ENCODE peak calls at places on chromosomes 11 and 22, in four cellular contexts. One of them, this sample, is unnamed. For H3K4me1, the result is how much of the 10 kb centered on the place peaks cover.

GRCh38 chr22:29704528-29705285 is 15.1 kb upstream of the CABP7 start:
- DNase-seq in stomach: peak
- DNase-seq in CD8-positive, alpha-beta T cell: no peak
- DNase-seq in astrocyte: peak
- DNase-seq in this sample: no peak

GRCh38 chr11:35257287-35257686 is 118.3 kb downstream of the CD44 start:
- DNase-seq in astrocyte: no peak
- DNase-seq in stomach: no peak
- DNase-seq in CD8-positive, alpha-beta T cell: no peak
- DNase-seq in this sample: no peak

GRCh38 chr22:49333206-49333605 is 494.5 kb downstream of the BRD1 start:
- DNase-seq in astrocyte: no peak
- DNase-seq in CD8-positive, alpha-beta T cell: no peak
- DNase-seq in stomach: peak
- DNase-seq in this sample: no peak

GRCh38 chr22:39134366-39135091 is 18.0 kb downstream of the CBX7 start:
- DNase-seq in CD8-positive, alpha-beta T cell: no peak
- DNase-seq in stomach: no peak
- DNase-seq in astrocyte: no peak
- DNase-seq in this sample: no peak

GRCh38 chr22:29716814-29717213 is 3.0 kb upstream of the CABP7 start:
- DNase-seq in stomach: peak
- DNase-seq in CD8-positive, alpha-beta T cell: no peak
- DNase-seq in astrocyte: peak
- DNase-seq in this sample: peak

GRCh38 chr11:58086528-58086927 is 38.8 kb downstream of the OR9I1 start:
- DNase-seq in astrocyte: no peak
- DNase-seq in CD8-positive, alpha-beta T cell: no peak
- DNase-seq in stomach: no peak
- DNase-seq in this sample: no peak

GRCh38 chr22:36790648-36791047 is 14.7 kb upstream of the IFT27 start:
- DNase-seq in astrocyte: no peak
- DNase-seq in stomach: no peak
- DNase-seq in CD8-positive, alpha-beta T cell: no peak
- DNase-seq in this sample: no peak

GRCh38 chr11:120137187-120137610 is 714 bp downstream of the TRIM29 start:
- DNase-seq in CD8-positive, alpha-beta T cell: no peak
- DNase-seq in stomach: peak
- DNase-seq in astrocyte: no peak
- DNase-seq in this sample: no peak

GRCh38 chr11:2927851-2928604 is 1.2 kb downstream of the PHLDA2 start:
- DNase-seq in stomach: no peak
- DNase-seq in astrocyte: no peak
- DNase-seq in CD8-positive, alpha-beta T cell: no peak
- DNase-seq in this sample: no peak

GRCh38 chr11:131685906-131686305 is 315.5 kb downstream of the NTM start:
- DNase-seq in stomach: no peak
- DNase-seq in astrocyte: no peak
- DNase-seq in CD8-positive, alpha-beta T cell: no peak
- DNase-seq in this sample: no peak

GRCh38 chr11:61935861-61936260 is 14.3 kb upstream of the BEST1 start:
- DNase-seq in astrocyte: no peak
- DNase-seq in stomach: no peak
- DNase-seq in CD8-positive, alpha-beta T cell: no peak
- DNase-seq in this sample: no peak

GRCh38 chr11:115408036-115408911 is 95.9 kb downstream of the CADM1 start:
- DNase-seq in astrocyte: peak
- DNase-seq in CD8-positive, alpha-beta T cell: no peak
- DNase-seq in stomach: no peak
- DNase-seq in this sample: no peak

GRCh38 chr11:130705670-130706421 is 210.4 kb downstream of the SNX19 start:
- DNase-seq in CD8-positive, alpha-beta T cell: no peak
- DNase-seq in astrocyte: peak
- DNase-seq in stomach: no peak
- DNase-seq in this sample: no peak

GRCh38 chr22:42368379-42369249 is 63.6 kb downstream of the NFAM1 start:
- DNase-seq in astrocyte: no peak
- DNase-seq in stomach: no peak
- DNase-seq in CD8-positive, alpha-beta T cell: peak
- DNase-seq in this sample: no peak

GRCh38 chr11:67275606-67276409 is 9.5 kb downstream of the GRK2 start:
- DNase-seq in stomach: no peak
- DNase-seq in CD8-positive, alpha-beta T cell: no peak
- DNase-seq in astrocyte: no peak
- DNase-seq in this sample: no peak

GRCh38 chr11:46353706-46354105 is 6.4 kb downstream of the DGKZ start:
- DNase-seq in stomach: no peak
- DNase-seq in CD8-positive, alpha-beta T cell: no peak
- DNase-seq in astrocyte: no peak
- DNase-seq in this sample: no peak

GRCh38 chr22:20239951-20240773 is 28.0 kb downstream of the RTN4R start:
- DNase-seq in stomach: no peak
- DNase-seq in astrocyte: no peak
- DNase-seq in CD8-positive, alpha-beta T cell: no peak
- DNase-seq in this sample: no peak

GRCh38 chr22:28791841-28792490 is 8.4 kb downstream of the XBP1 start:
- DNase-seq in astrocyte: no peak
- DNase-seq in CD8-positive, alpha-beta T cell: no peak
- DNase-seq in stomach: no peak
- DNase-seq in this sample: no peak

GRCh38 chr11:59173080-59173963 is 1.4 kb downstream of the DTX4 start:
- DNase-seq in astrocyte: peak
- DNase-seq in stomach: peak
- DNase-seq in CD8-positive, alpha-beta T cell: no peak
- DNase-seq in this sample: peak

GRCh38 chr22:19959043-19959586 is 17.5 kb upstream of the TXNRD2 start:
- DNase-seq in stomach: peak
- DNase-seq in CD8-positive, alpha-beta T cell: no peak
- DNase-seq in astrocyte: peak
- DNase-seq in this sample: no peak

GRCh38 chr11:69239320-69240040 is 54.5 kb upstream of the MYEOV start:
- DNase-seq in astrocyte: no peak
- DNase-seq in CD8-positive, alpha-beta T cell: no peak
- DNase-seq in stomach: peak
- DNase-seq in this sample: no peak

GRCh38 chr11:119533931-119534694 is 111.1 kb upstream of the THY1 start:
- DNase-seq in stomach: peak
- DNase-seq in CD8-positive, alpha-beta T cell: peak
- DNase-seq in astrocyte: peak
- DNase-seq in this sample: peak

GRCh38 chr11:80165763-80166162 is 724.9 kb upstream of the TENM4 start:
- DNase-seq in stomach: no peak
- DNase-seq in CD8-positive, alpha-beta T cell: no peak
- DNase-seq in astrocyte: peak
- DNase-seq in this sample: peak

GRCh38 chr22:18994780-18995711 is 59.0 kb upstream of the PRODH start:
- DNase-seq in stomach: no peak
- DNase-seq in CD8-positive, alpha-beta T cell: no peak
- DNase-seq in astrocyte: no peak
- DNase-seq in this sample: no peak

GRCh38 chr11:95147364-95147905 is 57.8 kb downstream of the ENDOD1 start:
- DNase-seq in astrocyte: peak
- DNase-seq in stomach: no peak
- DNase-seq in CD8-positive, alpha-beta T cell: no peak
- DNase-seq in this sample: peak

GRCh38 chr11:120880791-120881190 is 143.1 kb upstream of the TBCEL start:
- DNase-seq in stomach: no peak
- DNase-seq in CD8-positive, alpha-beta T cell: no peak
- DNase-seq in astrocyte: peak
- DNase-seq in this sample: no peak

DNA sequence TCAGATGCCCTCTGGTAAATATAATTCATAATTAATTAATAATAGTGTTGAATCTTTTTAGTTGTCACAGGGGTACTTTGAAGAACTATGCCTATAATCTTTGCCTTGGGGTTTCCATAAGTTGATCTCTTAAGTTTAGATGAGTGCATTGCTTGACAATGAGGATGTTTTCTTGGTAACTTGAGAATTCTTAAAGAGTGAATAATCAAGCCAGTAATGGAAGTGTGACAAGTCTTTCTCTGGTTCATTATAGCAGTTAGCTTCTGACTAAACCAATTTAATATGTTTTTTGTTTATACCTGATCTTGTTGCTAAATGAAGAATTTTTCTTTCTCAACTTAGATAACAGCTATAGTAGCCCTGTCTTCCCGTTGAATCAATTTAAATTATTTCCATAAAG is 46.2 kb downstream of the ATXN10 start:
- DNase-seq in stomach: no peak
- DNase-seq in CD8-positive, alpha-beta T cell: no peak
- DNase-seq in astrocyte: peak
- DNase-seq in this sample: peak
- H3K27ac ChIP-seq in stomach: no peak
- H3K27ac ChIP-seq in CD8-positive, alpha-beta T cell: no peak
- H3K27ac ChIP-seq in astrocyte: peak
- H3K27ac ChIP-seq in this sample: peak

GRCh38 chr11:128714881-128715280 is 21.0 kb downstream of the FLI1 start:
- DNase-seq in astrocyte: peak
- DNase-seq in stomach: no peak
- DNase-seq in CD8-positive, alpha-beta T cell: no peak
- DNase-seq in this sample: no peak

GRCh38 chr11:128716661-128717210 is 22.9 kb downstream of the FLI1 start:
- DNase-seq in CD8-positive, alpha-beta T cell: no peak
- DNase-seq in astrocyte: peak
- DNase-seq in stomach: no peak
- DNase-seq in this sample: no peak

GRCh38 chr11:128714121-128714520 is 20.2 kb downstream of the FLI1 start:
- DNase-seq in CD8-positive, alpha-beta T cell: no peak
- DNase-seq in astrocyte: no peak
- DNase-seq in stomach: no peak
- DNase-seq in this sample: no peak

GRCh38 chr11:128716231-128716630 is 22.4 kb downstream of the FLI1 start:
- DNase-seq in stomach: no peak
- DNase-seq in CD8-positive, alpha-beta T cell: no peak
- DNase-seq in astrocyte: no peak
- DNase-seq in this sample: no peak

DNA sequence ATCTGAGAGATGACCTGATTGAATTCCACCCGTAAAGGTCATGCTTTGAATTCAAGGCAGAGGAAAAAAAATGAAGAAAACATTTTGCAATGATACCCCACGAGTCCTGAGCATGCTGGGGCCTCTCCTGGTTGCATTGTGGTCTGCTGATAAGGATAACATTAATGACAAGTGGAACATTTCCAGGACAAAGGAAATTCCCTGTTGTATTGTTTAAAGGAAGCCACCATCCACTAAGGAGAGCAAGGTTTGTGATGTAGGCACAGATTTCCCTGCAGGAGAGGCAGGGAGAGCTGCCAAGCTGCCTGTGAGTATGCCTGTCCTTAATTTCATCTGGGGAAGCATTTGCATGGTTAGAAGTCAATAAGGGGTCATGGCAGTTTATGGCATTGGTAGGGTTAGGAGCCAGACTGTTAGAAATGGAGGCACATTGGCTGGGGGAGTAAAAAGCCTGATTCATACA is 21.9 kb downstream of the FLI1 start:
- DNase-seq in CD8-positive, alpha-beta T cell: no peak
- DNase-seq in astrocyte: peak
- DNase-seq in stomach: no peak
- DNase-seq in this sample: no peak
- H3K4me1 ChIP-seq in CD8-positive, alpha-beta T cell: half or more
- H3K4me1 ChIP-seq in astrocyte: half or more
- H3K4me1 ChIP-seq in stomach: under half
- H3K4me1 ChIP-seq in this sample: under half

GRCh38 chr11:65584102-65584501 is 8.2 kb downstream of the EHBP1L1 start:
- DNase-seq in astrocyte: no peak
- DNase-seq in CD8-positive, alpha-beta T cell: no peak
- DNase-seq in stomach: no peak
- DNase-seq in this sample: no peak

GRCh38 chr11:65585396-65586246 is 9.8 kb downstream of the EHBP1L1 start:
- DNase-seq in CD8-positive, alpha-beta T cell: no peak
- DNase-seq in astrocyte: no peak
- DNase-seq in stomach: no peak
- DNase-seq in this sample: no peak

GRCh38 chr11:65586676-65587075 is 8.9 kb downstream of the KCNK7 start:
- DNase-seq in astrocyte: no peak
- DNase-seq in CD8-positive, alpha-beta T cell: no peak
- DNase-seq in stomach: no peak
- DNase-seq in this sample: no peak

GRCh38 chr11:65584723-65585171 is 8.9 kb downstream of the EHBP1L1 start:
- DNase-seq in CD8-positive, alpha-beta T cell: no peak
- DNase-seq in astrocyte: no peak
- DNase-seq in stomach: no peak
- DNase-seq in this sample: no peak

GRCh38 chr11:65586247-65586630 is 9.4 kb downstream of the KCNK7 start:
- DNase-seq in astrocyte: no peak
- DNase-seq in CD8-positive, alpha-beta T cell: no peak
- DNase-seq in stomach: no peak
- DNase-seq in this sample: no peak
- H3K27ac ChIP-seq in astrocyte: no peak
- H3K27ac ChIP-seq in CD8-positive, alpha-beta T cell: no peak
- H3K27ac ChIP-seq in stomach: peak
- H3K27ac ChIP-seq in this sample: no peak

GRCh38 chr11:824942-825341 is 2.8 kb upstream of the CRACR2B start:
- DNase-seq in CD8-positive, alpha-beta T cell: no peak
- DNase-seq in astrocyte: no peak
- DNase-seq in stomach: no peak
- DNase-seq in this sample: no peak
- H3K4me1 ChIP-seq in CD8-positive, alpha-beta T cell: under half
- H3K4me1 ChIP-seq in astrocyte: under half
- H3K4me1 ChIP-seq in stomach: half or more
- H3K4me1 ChIP-seq in this sample: under half